ENCODE peak calls at places on chromosomes 4 and X, in four cellular contexts. E is activated naive CD4-positive, alpha-beta T cell treated with Interleukin-2 at 50 U/mL for 16 hours; K is amygdala; H is astrocyte of the hippocampus. J is an unnamed sample.

GRCh38 chr4:126071346-126072333 is 756.9 kb downstream of the FAT4 start:
- DNase-seq in E (no peak), K (peak), H (peak), J (no peak)

GRCh38 chr4:67869580-67870190 is 14.1 kb downstream of the TMPRSS11D start:
- DNase-seq in E (no peak), K (no peak), H (no peak), J (no peak)

GRCh38 chr4:24197891-24198290 is 308.0 kb upstream of the PPARGC1A start:
- DNase-seq in E (no peak), K (no peak), H (peak), J (no peak)

GRCh38 chr4:112766422-112766821 is 129.5 kb downstream of the LARP7 start:
- DNase-seq in E (no peak), H (peak), K (no peak), J (no peak)

GRCh38 chrX:85907316-85907715 is 140.0 kb downstream of the CHM start:
- DNase-seq in K (no peak), E (no peak), H (no peak), J (no peak)

GRCh38 chrX:152831391-152831790 is 528 bp downstream of the NSDHL start:
- DNase-seq in K (no peak), H (no peak), E (no peak), J (no peak)

GRCh38 chrX:109797311-109797975 is 64.4 kb upstream of the ACSL4 start:
- DNase-seq in E (no peak), H (peak), K (no peak), J (no peak)

GRCh38 chr4:165508372-165509120 is 129.7 kb downstream of the CPE start:
- DNase-seq in K (no peak), E (no peak), H (no peak), J (no peak)

GRCh38 chr4:85177679-85178078 is 211.2 kb upstream of the WDFY3 start:
- DNase-seq in K (no peak), E (no peak), H (no peak), J (no peak)

GRCh38 chr4:125200556-125200955 is 114.2 kb upstream of the FAT4 start:
- DNase-seq in E (no peak), K (no peak), H (no peak), J (no peak)

GRCh38 chr4:74033721-74034120 is 4.8 kb downstream of the CXCL3 start:
- DNase-seq in H (no peak), K (no peak), E (no peak), J (no peak)

GRCh38 chr4:76589402-76589801 is 154.4 kb downstream of the SHROOM3 start:
- DNase-seq in E (no peak), H (peak), K (no peak), J (no peak)

GRCh38 chr4:4668355-4669210 is 126.7 kb upstream of the STX18 start:
- DNase-seq in E (no peak), K (no peak), H (no peak), J (no peak)

GRCh38 chr4:27595956-27596355 is 735.3 kb downstream of the STIM2 start:
- DNase-seq in H (no peak), E (no peak), K (no peak), J (no peak)